ENCODE peak calls at places on chromosomes 11 and 22, in four cellular contexts. S is iPS DF 6.9, X is stomach, I is lower lobe of right lung. T is an unnamed sample.

GRCh38 chr11:102287963-102288744 is 29.1 kb upstream of the BIRC3 start:
- DNase-seq in I (no peak), X (peak), S (peak), T (no peak)

GRCh38 chr22:47610281-47610680 is 847.8 kb downstream of the TBC1D22A start:
- DNase-seq in I (peak), X (no peak), S (no peak), T (no peak)

GRCh38 chr22:36532466-36532865 is 3.5 kb upstream of the EIF3D start:
- DNase-seq in I (no peak), S (no peak), X (no peak), T (no peak)

GRCh38 chr11:2196970-2197770 is 25.6 kb upstream of the TH start:
- DNase-seq in I (peak), X (peak), S (peak), T (peak)

GRCh38 chr11:73135346-73136284 is 6.5 kb downstream of the FCHSD2 start:
- DNase-seq in X (no peak), I (no peak), S (no peak), T (no peak)

GRCh38 chr11:66071326-66071870 is 1.3 kb downstream of the PACS1 start:
- DNase-seq in X (no peak), S (no peak), I (no peak), T (peak)

GRCh38 chr11:2569321-2569721 is 124.5 kb downstream of the KCNQ1 start:
- DNase-seq in I (peak), X (no peak), S (no peak), T (no peak)

GRCh38 chr11:45052361-45052760 is 94.1 kb upstream of the PRDM11 start:
- DNase-seq in I (no peak), S (no peak), X (no peak), T (no peak)

GRCh38 chr11:62832346-62833234 is at the start of gene TEX54:
- DNase-seq in S (no peak), I (peak), X (peak), T (no peak)

GRCh38 chr22:17807571-17808410 is 33.5 kb upstream of the BID start:
- DNase-seq in I (peak), S (no peak), X (peak), T (no peak)

GRCh38 chr11:2541881-2542361 is 97.1 kb downstream of the KCNQ1 start:
- DNase-seq in I (peak), X (no peak), S (no peak), T (no peak)

GRCh38 chr11:22730319-22730718 is 63.9 kb downstream of the GAS2 start:
- DNase-seq in X (no peak), S (no peak), I (no peak), T (peak)

GRCh38 chr22:47299879-47300697 is 537.6 kb downstream of the TBC1D22A start:
- DNase-seq in S (no peak), I (no peak), X (peak), T (no peak)

GRCh38 chr11:46519351-46519750 is 74.5 kb downstream of the AMBRA1 start:
- DNase-seq in S (no peak), X (no peak), I (no peak), T (no peak)

GRCh38 chr11:46522682-46523281 is 71.0 kb downstream of the AMBRA1 start:
- DNase-seq in X (no peak), S (no peak), I (no peak), T (no peak)

GRCh38 chr11:46521947-46522681 is 71.7 kb downstream of the AMBRA1 start:
- DNase-seq in X (no peak), S (no peak), I (no peak), T (no peak)

GRCh38 chr11:46523290-46523689 is 70.5 kb downstream of the AMBRA1 start:
- DNase-seq in I (no peak), X (no peak), S (no peak), T (no peak)

DNA sequence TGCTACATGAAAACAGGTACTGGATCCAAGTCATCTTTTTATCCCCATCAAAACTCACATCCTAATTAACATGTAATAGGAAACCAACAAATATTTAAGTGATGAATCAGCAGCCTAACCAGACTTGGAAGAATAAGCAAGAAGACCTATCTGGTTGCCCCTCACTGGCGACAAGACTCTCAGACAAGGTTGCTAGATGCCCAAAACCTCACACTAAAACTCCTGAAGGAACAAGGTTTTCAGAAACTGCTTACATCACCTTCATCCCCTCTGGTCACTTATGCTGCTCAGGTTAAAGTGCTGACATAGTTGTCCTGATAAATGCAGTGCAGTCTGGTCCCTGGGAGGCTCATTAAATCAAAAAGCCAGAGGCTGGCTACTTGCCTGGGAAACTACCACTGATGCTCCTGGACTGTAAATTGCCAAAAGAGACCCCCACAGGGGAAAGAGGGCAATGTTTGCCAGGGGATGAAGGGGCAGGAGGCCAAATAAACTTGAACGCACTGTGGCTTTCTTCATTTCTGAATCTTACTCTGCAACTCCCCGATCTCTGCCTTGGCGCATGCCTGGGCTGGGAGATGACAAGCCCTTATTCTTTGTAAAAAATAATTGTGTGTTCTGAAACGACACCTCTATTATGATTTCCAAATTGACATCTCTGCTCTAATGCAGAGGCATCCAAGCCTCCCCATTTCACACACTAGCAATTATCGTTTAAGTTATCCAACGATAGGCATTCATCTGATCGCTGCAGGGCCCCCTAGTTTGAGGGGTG is 72.7 kb downstream of the AMBRA1 start:
- DNase-seq in I (no peak), X (no peak), S (no peak), T (no peak)
- H3K27ac ChIP-seq in I (no peak), X (no peak), S (no peak), T (no peak)

GRCh38 chr11:111422494-111423249 is 43.6 kb upstream of the POU2AF1 start:
- DNase-seq in X (peak), S (peak), I (peak), T (no peak)
- H3K27ac ChIP-seq in X (no peak), S (no peak), I (no peak), T (no peak)

GRCh38 chr11:130786987-130787688 is 129.1 kb downstream of the SNX19 start:
- DNase-seq in X (no peak), S (no peak), I (no peak), T (no peak)
- H3K27ac ChIP-seq in X (no peak), S (no peak), I (peak), T (no peak)

GRCh38 chr11:86158716-86159669 is 85.6 kb upstream of the EED start:
- DNase-seq in I (no peak), X (no peak), S (no peak), T (no peak)

GRCh38 chr11:86164106-86164505 is 80.4 kb upstream of the EED start:
- DNase-seq in S (no peak), X (no peak), I (no peak), T (no peak)

GRCh38 chr11:86161373-86162255 is 82.9 kb upstream of the EED start:
- DNase-seq in X (no peak), S (no peak), I (no peak), T (no peak)

GRCh38 chr11:86160546-86161149 is 83.9 kb upstream of the EED start:
- DNase-seq in X (no peak), S (no peak), I (no peak), T (no peak)

DNA sequence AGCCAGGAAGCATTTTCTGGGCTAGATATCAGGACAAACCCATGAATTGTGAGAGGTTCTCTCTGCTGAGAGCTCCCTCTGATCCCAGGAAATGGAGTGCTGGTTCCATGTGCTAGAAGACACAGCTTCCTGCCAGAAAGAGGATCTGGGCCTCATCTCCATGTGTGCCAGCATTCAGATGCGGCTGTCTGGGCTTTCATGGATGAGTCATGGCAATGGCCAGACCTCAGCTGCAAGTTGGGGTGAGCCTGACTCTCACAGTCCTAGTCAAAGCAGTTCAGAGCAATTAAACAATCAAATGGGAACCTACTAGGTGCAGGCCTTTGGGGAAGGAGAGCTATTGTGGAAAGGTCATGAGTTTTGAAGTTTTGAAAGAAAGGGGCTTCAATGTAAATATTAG is 82.3 kb upstream of the EED start:
- DNase-seq in I (peak), S (no peak), X (no peak), T (no peak)
- H3K27ac ChIP-seq in I (peak), S (no peak), X (peak), T (no peak)

T was measured in naive thymus-derived CD4-positive, alpha-beta T cell.